ENCODE peak calls at places on chromosomes 16 and 17, in seven cellular contexts. One of them, this sample, is unnamed.

GRCh38 chr17:42779942-42780815 is at the start of gene WNK4:
- DNase-seq in IMR-90: no peak
- DNase-seq in trophoblast cell: peak
- DNase-seq in H9: peak
- DNase-seq in mesendoderm: peak
- DNase-seq in mesenchymal stem cell: peak
- DNase-seq in H1: peak
- DNase-seq in this sample: peak

GRCh38 chr17:48440660-48441059 is 10.6 kb upstream of the SKAP1 start:
- DNase-seq in IMR-90: no peak
- DNase-seq in trophoblast cell: no peak
- DNase-seq in H9: no peak
- DNase-seq in mesendoderm: no peak
- DNase-seq in mesenchymal stem cell: no peak
- DNase-seq in H1: no peak
- DNase-seq in this sample: no peak

GRCh38 chr16:14186954-14187306 is 115.8 kb downstream of the MRTFB start:
- DNase-seq in IMR-90: no peak
- DNase-seq in trophoblast cell: no peak
- DNase-seq in H9: no peak
- DNase-seq in mesendoderm: no peak
- DNase-seq in mesenchymal stem cell: no peak
- DNase-seq in H1: no peak
- DNase-seq in this sample: no peak

GRCh38 chr16:57484515-57485005 is 1.7 kb downstream of the DOK4 start:
- DNase-seq in IMR-90: no peak
- DNase-seq in trophoblast cell: no peak
- DNase-seq in H9: no peak
- DNase-seq in mesendoderm: no peak
- DNase-seq in mesenchymal stem cell: no peak
- DNase-seq in H1: no peak
- DNase-seq in this sample: no peak

GRCh38 chr17:9576521-9577401 is at the start of gene CFAP52:
- DNase-seq in IMR-90: peak
- DNase-seq in trophoblast cell: peak
- DNase-seq in H9: peak
- DNase-seq in mesendoderm: peak
- DNase-seq in mesenchymal stem cell: peak
- DNase-seq in H1: peak
- DNase-seq in this sample: peak

GRCh38 chr17:35315283-35315682 is 58.1 kb downstream of the SLFN11 start:
- DNase-seq in IMR-90: peak
- DNase-seq in trophoblast cell: no peak
- DNase-seq in H9: no peak
- DNase-seq in mesendoderm: no peak
- DNase-seq in mesenchymal stem cell: no peak
- DNase-seq in H1: peak
- DNase-seq in this sample: no peak

GRCh38 chr16:27181020-27181419 is 22.3 kb upstream of the KDM8 start:
- DNase-seq in IMR-90: no peak
- DNase-seq in trophoblast cell: no peak
- DNase-seq in H9: peak
- DNase-seq in mesendoderm: peak
- DNase-seq in mesenchymal stem cell: no peak
- DNase-seq in H1: no peak
- DNase-seq in this sample: no peak

GRCh38 chr17:38942641-38943040 is 17.2 kb downstream of the LASP1NB start:
- DNase-seq in IMR-90: no peak
- DNase-seq in trophoblast cell: no peak
- DNase-seq in H9: no peak
- DNase-seq in mesendoderm: no peak
- DNase-seq in mesenchymal stem cell: no peak
- DNase-seq in H1: no peak
- DNase-seq in this sample: no peak

GRCh38 chr17:29162909-29163341 is 17.3 kb downstream of the MYO18A start:
- DNase-seq in IMR-90: no peak
- DNase-seq in trophoblast cell: no peak
- DNase-seq in H9: no peak
- DNase-seq in mesendoderm: no peak
- DNase-seq in mesenchymal stem cell: no peak
- DNase-seq in H1: no peak
- DNase-seq in this sample: no peak

GRCh38 chr17:43695968-43696865 is 34.5 kb upstream of the MEOX1 start:
- DNase-seq in IMR-90: peak
- DNase-seq in trophoblast cell: no peak
- DNase-seq in H9: peak
- DNase-seq in mesendoderm: no peak
- DNase-seq in mesenchymal stem cell: no peak
- DNase-seq in H1: no peak
- DNase-seq in this sample: no peak

GRCh38 chr17:18626152-18626870 is 17.9 kb downstream of the TBC1D28 start:
- DNase-seq in IMR-90: no peak
- DNase-seq in trophoblast cell: no peak
- DNase-seq in H9: no peak
- DNase-seq in mesendoderm: no peak
- DNase-seq in mesenchymal stem cell: no peak
- DNase-seq in H1: no peak
- DNase-seq in this sample: no peak

GRCh38 chr17:48374650-48375230 is 55.3 kb downstream of the SKAP1 start:
- DNase-seq in IMR-90: no peak
- DNase-seq in trophoblast cell: peak
- DNase-seq in H9: peak
- DNase-seq in mesendoderm: peak
- DNase-seq in mesenchymal stem cell: peak
- DNase-seq in H1: peak
- DNase-seq in this sample: no peak

GRCh38 chr16:89149386-89149785 is 22.2 kb upstream of the CDH15 start:
- DNase-seq in IMR-90: no peak
- DNase-seq in trophoblast cell: no peak
- DNase-seq in H9: no peak
- DNase-seq in mesendoderm: peak
- DNase-seq in mesenchymal stem cell: no peak
- DNase-seq in H1: no peak
- DNase-seq in this sample: no peak

GRCh38 chr16:72901012-72901411 is 146.9 kb downstream of the ZFHX3 start:
- DNase-seq in IMR-90: no peak
- DNase-seq in trophoblast cell: no peak
- DNase-seq in H9: no peak
- DNase-seq in mesendoderm: no peak
- DNase-seq in mesenchymal stem cell: no peak
- DNase-seq in H1: no peak
- DNase-seq in this sample: no peak

GRCh38 chr16:12553191-12553590 is 250.5 kb downstream of the CPPED1 start:
- DNase-seq in IMR-90: no peak
- DNase-seq in trophoblast cell: no peak
- DNase-seq in H9: no peak
- DNase-seq in mesendoderm: no peak
- DNase-seq in mesenchymal stem cell: no peak
- DNase-seq in H1: no peak
- DNase-seq in this sample: no peak

GRCh38 chr17:42519546-42520444 is 16.2 kb upstream of the NAGLU start:
- DNase-seq in IMR-90: peak
- DNase-seq in trophoblast cell: peak
- DNase-seq in H9: peak
- DNase-seq in mesendoderm: peak
- DNase-seq in mesenchymal stem cell: peak
- DNase-seq in H1: peak
- DNase-seq in this sample: peak

GRCh38 chr17:48961516-48962233 is 6.7 kb downstream of the GIP start:
- DNase-seq in IMR-90: peak
- DNase-seq in trophoblast cell: no peak
- DNase-seq in H9: peak
- DNase-seq in mesendoderm: peak
- DNase-seq in mesenchymal stem cell: peak
- DNase-seq in H1: peak
- DNase-seq in this sample: no peak

GRCh38 chr17:40705567-40705966 is 2.0 kb upstream of the KRT24 start:
- DNase-seq in IMR-90: no peak
- DNase-seq in trophoblast cell: peak
- DNase-seq in H9: no peak
- DNase-seq in mesendoderm: no peak
- DNase-seq in mesenchymal stem cell: no peak
- DNase-seq in H1: no peak
- DNase-seq in this sample: no peak
- H3K4me2 ChIP-seq in IMR-90: no peak
- H3K4me2 ChIP-seq in trophoblast cell: no peak
- H3K4me2 ChIP-seq in H9: no peak
- H3K4me2 ChIP-seq in mesendoderm: no peak
- H3K4me2 ChIP-seq in mesenchymal stem cell: no peak
- H3K4me2 ChIP-seq in H1: no peak
- H3K4me2 ChIP-seq in this sample: no peak

DNA sequence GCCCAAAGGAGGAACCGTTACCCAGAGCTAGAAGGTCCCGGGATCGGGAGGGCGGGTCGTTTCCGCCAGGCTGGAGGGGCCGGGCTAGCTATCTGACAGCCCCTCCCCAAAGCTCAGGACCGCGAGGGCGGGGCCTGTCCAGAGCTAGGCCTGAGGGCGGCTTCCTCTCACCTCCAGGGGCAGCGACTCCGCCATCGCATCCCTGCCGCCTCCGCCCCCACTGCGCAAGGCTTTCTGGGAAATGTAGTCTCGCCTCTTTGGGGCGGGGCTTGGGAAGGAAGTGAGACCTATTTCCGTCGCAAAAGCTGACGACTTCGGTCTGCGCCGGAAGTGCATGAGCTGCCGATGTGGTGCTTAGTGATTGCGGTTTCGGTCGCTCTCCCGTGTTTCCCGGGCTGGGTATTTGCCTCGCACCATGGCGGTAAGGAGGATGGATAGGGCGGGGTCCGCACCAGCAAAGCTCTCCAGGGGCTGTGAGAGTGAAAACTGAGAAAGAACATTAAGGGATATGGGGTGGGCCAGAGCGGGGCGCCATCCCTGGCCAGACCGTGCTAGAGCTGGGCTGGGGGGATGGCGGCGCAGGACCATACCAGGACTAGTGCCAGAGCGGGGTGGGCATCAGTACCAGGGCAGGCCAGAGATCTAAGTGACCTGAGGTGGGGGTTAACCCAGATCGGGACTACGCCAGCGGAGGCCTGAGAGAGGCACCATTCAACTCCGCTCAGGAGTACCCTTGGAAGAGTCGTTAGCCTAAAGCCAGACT is at the start of gene TMEM208:
- DNase-seq in IMR-90: peak
- DNase-seq in trophoblast cell: peak
- DNase-seq in H9: peak
- DNase-seq in mesendoderm: peak
- DNase-seq in mesenchymal stem cell: peak
- DNase-seq in H1: peak
- DNase-seq in this sample: peak
- H2AK5ac ChIP-seq in IMR-90: peak
- H2AK5ac ChIP-seq in trophoblast cell: peak
- H2AK5ac ChIP-seq in H9: no peak
- H2AK5ac ChIP-seq in mesendoderm: no peak
- H2AK5ac ChIP-seq in mesenchymal stem cell: peak
- H2AK5ac ChIP-seq in H1: no peak
- H2AK5ac ChIP-seq in this sample: no peak

GRCh38 chr16:6695666-6696065 is 637.0 kb upstream of the RBFOX1 start:
- DNase-seq in IMR-90: no peak
- DNase-seq in trophoblast cell: no peak
- DNase-seq in H9: no peak
- DNase-seq in mesendoderm: no peak
- DNase-seq in mesenchymal stem cell: no peak
- DNase-seq in H1: no peak
- DNase-seq in this sample: no peak

GRCh38 chr16:6692874-6693273 is 639.8 kb upstream of the RBFOX1 start:
- DNase-seq in IMR-90: no peak
- DNase-seq in trophoblast cell: no peak
- DNase-seq in H9: no peak
- DNase-seq in mesendoderm: no peak
- DNase-seq in mesenchymal stem cell: no peak
- DNase-seq in H1: no peak
- DNase-seq in this sample: no peak

GRCh38 chr16:6689643-6690042 is 643.0 kb upstream of the RBFOX1 start:
- DNase-seq in IMR-90: no peak
- DNase-seq in trophoblast cell: no peak
- DNase-seq in H9: no peak
- DNase-seq in mesendoderm: no peak
- DNase-seq in mesenchymal stem cell: no peak
- DNase-seq in H1: no peak
- DNase-seq in this sample: peak

GRCh38 chr16:6690741-6691140 is 641.9 kb upstream of the RBFOX1 start:
- DNase-seq in IMR-90: no peak
- DNase-seq in trophoblast cell: no peak
- DNase-seq in H9: no peak
- DNase-seq in mesendoderm: no peak
- DNase-seq in mesenchymal stem cell: no peak
- DNase-seq in H1: no peak
- DNase-seq in this sample: no peak

GRCh38 chr16:6694636-6695035 is 638.0 kb upstream of the RBFOX1 start:
- DNase-seq in IMR-90: no peak
- DNase-seq in trophoblast cell: no peak
- DNase-seq in H9: no peak
- DNase-seq in mesendoderm: no peak
- DNase-seq in mesenchymal stem cell: no peak
- DNase-seq in H1: no peak
- DNase-seq in this sample: no peak
- H4K8ac ChIP-seq in IMR-90: no peak
- H4K8ac ChIP-seq in trophoblast cell: no peak
- H4K8ac ChIP-seq in H9: no peak
- H4K8ac ChIP-seq in mesendoderm: no peak
- H4K8ac ChIP-seq in mesenchymal stem cell: no peak
- H4K8ac ChIP-seq in H1: no peak
- H4K8ac ChIP-seq in this sample: no peak

DNA sequence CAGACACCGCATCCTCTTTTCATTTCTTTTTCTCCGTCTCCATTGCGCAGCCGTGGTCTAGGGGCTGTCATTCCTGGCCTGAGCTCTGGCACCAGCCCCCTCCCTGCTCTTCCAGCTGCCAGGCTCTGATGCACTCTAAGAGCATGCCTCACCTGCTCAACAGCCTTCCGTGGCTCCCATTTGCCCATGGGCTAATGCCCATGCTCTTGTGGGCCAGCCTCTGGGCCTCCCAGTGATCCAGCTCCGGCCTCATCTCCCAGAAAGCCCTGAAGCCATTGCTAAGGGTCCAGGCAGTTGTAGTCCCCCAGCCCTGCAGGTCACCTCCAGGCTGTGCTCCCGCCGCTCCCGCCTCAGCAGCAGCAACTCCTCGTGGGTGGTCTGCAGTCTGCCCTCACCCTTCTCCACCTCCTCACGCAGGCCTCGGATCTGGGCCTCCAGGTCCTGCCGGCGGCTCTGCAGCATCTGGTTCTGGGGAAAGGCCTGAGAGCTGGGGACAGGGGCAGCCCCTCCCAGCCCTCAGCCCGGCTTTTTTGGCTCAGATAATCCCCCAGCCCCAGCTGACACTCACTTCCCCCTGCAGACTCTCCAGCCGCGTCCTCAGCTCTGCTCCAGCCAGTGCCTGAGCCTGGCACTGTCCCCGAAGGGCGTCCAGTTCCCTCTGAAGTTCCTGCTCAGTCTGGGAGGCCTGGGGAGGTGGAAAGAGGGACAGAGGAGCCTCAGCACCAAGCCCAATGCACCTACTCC is 6.4 kb downstream of the BICDL2 start:
- DNase-seq in IMR-90: no peak
- DNase-seq in trophoblast cell: no peak
- DNase-seq in H9: no peak
- DNase-seq in mesendoderm: no peak
- DNase-seq in mesenchymal stem cell: no peak
- DNase-seq in H1: peak
- DNase-seq in this sample: no peak
- H3K4me2 ChIP-seq in IMR-90: no peak
- H3K4me2 ChIP-seq in trophoblast cell: no peak
- H3K4me2 ChIP-seq in H9: no peak
- H3K4me2 ChIP-seq in mesendoderm: no peak
- H3K4me2 ChIP-seq in mesenchymal stem cell: no peak
- H3K4me2 ChIP-seq in H1: no peak
- H3K4me2 ChIP-seq in this sample: no peak

GRCh38 chr16:86353185-86353584 is 157.1 kb upstream of the FOXF1 start:
- DNase-seq in IMR-90: peak
- DNase-seq in trophoblast cell: no peak
- DNase-seq in H9: no peak
- DNase-seq in mesendoderm: no peak
- DNase-seq in mesenchymal stem cell: peak
- DNase-seq in H1: no peak
- DNase-seq in this sample: no peak
- H2AK5ac ChIP-seq in IMR-90: peak
- H2AK5ac ChIP-seq in trophoblast cell: no peak
- H2AK5ac ChIP-seq in H9: no peak
- H2AK5ac ChIP-seq in mesendoderm: no peak
- H2AK5ac ChIP-seq in mesenchymal stem cell: no peak
- H2AK5ac ChIP-seq in H1: no peak
- H2AK5ac ChIP-seq in this sample: no peak